ENCODE peak calls at places on chromosomes 7 and 10, in six cellular contexts. E is substantia nigra; Y is EH; O is activated CD8-positive, alpha-beta memory T cell treated with anti-CD3 and anti-CD28 coated beads for 1 hour; F is stimulated activated CD4-positive, alpha-beta T cell treated with anti-CD3 and anti-CD28 coated beads, Interleukin-15, amount 100 ng/mL, for 1 hour; C is H9. N is an unnamed sample.

GRCh38 chr7:105996860-105997737 is 34.0 kb downstream of the CDHR3 start:
- DNase-seq in O (no peak), E (no peak), C (no peak), F (no peak), Y (no peak), N (no peak)

GRCh38 chr10:88045116-88045515 is 181.7 kb downstream of the PTEN start:
- DNase-seq in Y (peak; percentile 43), C (no peak), E (no peak), F (no peak), O (no peak), N (no peak)

GRCh38 chr10:44344727-44345126 is 40.2 kb downstream of the CXCL12 start:
- DNase-seq in O (no peak), E (no peak), Y (no peak), F (no peak), C (no peak), N (no peak)

GRCh38 chr10:35946556-35946955 is 304.5 kb upstream of the FZD8 start:
- DNase-seq in O (no peak), Y (peak; percentile 23), F (no peak), C (no peak), E (no peak), N (no peak)

GRCh38 chr10:124688889-124689670 is 55.1 kb downstream of the FAM53B start:
- DNase-seq in Y (no peak), O (no peak), F (no peak), E (no peak), C (no peak), N (no peak)

GRCh38 chr7:42372498-42372897 is 135.5 kb upstream of the GLI3 start:
- DNase-seq in Y (peak; percentile 37), F (no peak), C (no peak), O (no peak), E (no peak), N (no peak)

GRCh38 chr7:65325793-65326432 is 47.7 kb upstream of the ZNF92 start:
- DNase-seq in O (no peak), Y (peak; percentile 2), E (no peak), F (no peak), C (no peak), N (no peak)

GRCh38 chr7:73703225-73703624 is 16.2 kb downstream of the STX1A start:
- DNase-seq in O (no peak), F (no peak), Y (no peak), C (no peak), E (no peak), N (no peak)

GRCh38 chr10:22335204-22335956 is 9.9 kb upstream of the SPAG6 start:
- DNase-seq in C (peak; percentile 71), Y (peak; percentile 62), F (peak; percentile 40), E (no peak), O (no peak), N (no peak)

GRCh38 chr10:63505562-63505961 is 15.6 kb upstream of the REEP3 start:
- DNase-seq in E (no peak), C (no peak), Y (no peak), F (no peak), O (no peak), N (no peak)

GRCh38 chr10:15817407-15818046 is 42.8 kb downstream of the MINDY3 start:
- DNase-seq in F (no peak), E (no peak), Y (no peak), O (no peak), C (no peak), N (no peak)